ENCODE peak calls at places on chromosomes 11 and 22, in eight cellular contexts. T is memory B cell; I is A549; P is sciatic nerve; Y is activated CD8-positive, alpha-beta memory T cell treated with anti-CD3 and anti-CD28 coated beads for 1 hour; D is GDM1; E is sigmoid colon; X is GM20000. W is an unnamed sample.

GRCh38 chr22:50302041-50302541 is 5.4 kb downstream of the PLXNB2 start:
- DNase-seq in T (no peak), I (no peak), P (no peak), Y (no peak), D (no peak), E (no peak), X (no peak), W (no peak)

GRCh38 chr22:35842954-35843353 is 125.3 kb downstream of the APOL5 start:
- DNase-seq in T (no peak), I (peak), P (no peak), Y (no peak), D (no peak), E (no peak), X (peak), W (peak)

GRCh38 chr11:117851091-117851490 is 25.4 kb downstream of the FXYD6 start:
- DNase-seq in T (no peak), I (no peak), P (no peak), Y (no peak), D (no peak), E (peak), X (no peak), W (no peak)

GRCh38 chr11:34481307-34481706 is 32.3 kb downstream of the ELF5 start:
- DNase-seq in T (no peak), I (no peak), P (no peak), Y (no peak), D (no peak), E (no peak), X (no peak), W (no peak)

GRCh38 chr11:46333129-46333947 is 13.9 kb upstream of the DGKZ start:
- DNase-seq in T (no peak), I (no peak), P (no peak), Y (no peak), D (no peak), E (no peak), X (peak), W (no peak)

GRCh38 chr22:23787600-23787896 is 782 bp downstream of the SMARCB1 start:
- DNase-seq in T (no peak), I (peak), P (no peak), Y (no peak), D (no peak), E (no peak), X (no peak), W (no peak)

GRCh38 chr22:28231423-28231822 is 312.4 kb upstream of the PITPNB start:
- DNase-seq in T (no peak), I (no peak), P (no peak), Y (no peak), D (no peak), E (no peak), X (no peak), W (no peak)

GRCh38 chr11:81993755-81994154 is 739.9 kb downstream of the FAM181B start:
- DNase-seq in T (no peak), I (no peak), P (no peak), Y (no peak), D (no peak), E (no peak), X (no peak), W (no peak)

GRCh38 chr11:23865341-23865975 is 631.4 kb upstream of the LUZP2 start:
- DNase-seq in T (no peak), I (no peak), P (no peak), Y (no peak), D (no peak), E (no peak), X (no peak), W (no peak)

GRCh38 chr22:23685205-23685784 is 5.5 kb upstream of the RGL4 start:
- DNase-seq in T (no peak), I (no peak), P (no peak), Y (no peak), D (no peak), E (no peak), X (no peak), W (no peak)

GRCh38 chr11:45847908-45848316 is 637 bp downstream of the CRY2 start:
- DNase-seq in T (peak), I (peak), P (peak), Y (peak), D (peak), E (peak), X (peak), W (no peak)

GRCh38 chr22:24200616-24201212 is 19.4 kb downstream of the SUSD2 start:
- DNase-seq in T (no peak), I (peak), P (no peak), Y (no peak), D (no peak), E (no peak), X (no peak), W (no peak)

GRCh38 chr11:111629499-111629898 is 27.2 kb downstream of the SIK2 start:
- DNase-seq in T (no peak), I (no peak), P (no peak), Y (no peak), D (no peak), E (no peak), X (no peak), W (no peak)

GRCh38 chr11:36449566-36450390 is 60.3 kb downstream of the TRAF6 start:
- DNase-seq in T (no peak), I (no peak), P (no peak), Y (no peak), D (no peak), E (no peak), X (peak), W (no peak)

GRCh38 chr11:72237112-72237931 is 6.7 kb downstream of the PHOX2A start:
- DNase-seq in T (no peak), I (no peak), P (no peak), Y (no peak), D (no peak), E (peak), X (no peak), W (no peak)

GRCh38 chr11:68812526-68812925 is 29.2 kb downstream of the CPT1A start:
- DNase-seq in T (no peak), I (no peak), P (no peak), Y (no peak), D (no peak), E (no peak), X (no peak), W (no peak)

GRCh38 chr11:64419818-64420485 is 61.0 kb downstream of the RPS6KA4 start:
- DNase-seq in T (no peak), I (peak), P (no peak), Y (no peak), D (no peak), E (no peak), X (no peak), W (no peak)